ENCODE peak calls at places on chromosomes 12 and 14, in seven cellular contexts. M is neural progenitor cell, C is uterus, V is cardiac muscle cell, F is heart left ventricle, H is pancreas, Q is right atrium auricular region. Z is an unnamed sample. For H3K4me1, the result is how much of the 10 kb centered on the place peaks cover.

GRCh38 chr12:52655720-52656124 is 3.7 kb upstream of the KRT2 start:
- DNase-seq in M (no peak), C (no peak), V (no peak), F (no peak), H (no peak), Q (peak), Z (peak)

GRCh38 chr14:61319706-61320105 is 1.7 kb upstream of the PRKCH start:
- DNase-seq in M (no peak), C (no peak), V (no peak), F (no peak), H (no peak), Q (no peak), Z (no peak)

GRCh38 chr14:105525861-105526780 is at the start of gene TMEM121:
- DNase-seq in M (peak), C (no peak), V (no peak), F (no peak), H (no peak), Q (no peak), Z (no peak)

GRCh38 chr12:12803186-12803585 is 10.0 kb upstream of the DDX47 start:
- DNase-seq in M (no peak), C (peak), V (peak), F (no peak), H (peak), Q (peak), Z (peak)

GRCh38 chr14:103594265-103594664 is 31.5 kb downstream of the COA8 start:
- DNase-seq in M (peak), C (no peak), V (peak), F (no peak), H (peak), Q (no peak), Z (no peak)

GRCh38 chr14:98198385-98198784 is 1073.6 kb downstream of the BCL11B start:
- DNase-seq in M (no peak), C (no peak), V (no peak), F (no peak), H (no peak), Q (no peak), Z (no peak)

GRCh38 chr14:93937519-93937918 is 10.4 kb downstream of the FAM181A start:
- DNase-seq in M (no peak), C (no peak), V (no peak), F (no peak), H (no peak), Q (no peak), Z (no peak)

GRCh38 chr12:47017901-47018479 is 61.4 kb upstream of the PCED1B start:
- DNase-seq in M (no peak), C (no peak), V (no peak), F (no peak), H (no peak), Q (no peak), Z (no peak)

GRCh38 chr12:92064420-92064819 is 81.2 kb downstream of the BTG1 start:
- DNase-seq in M (no peak), C (no peak), V (no peak), F (no peak), H (peak), Q (no peak), Z (no peak)

GRCh38 chr14:98582276-98582675 is 689.7 kb downstream of the BCL11B start:
- DNase-seq in M (no peak), C (no peak), V (no peak), F (no peak), H (no peak), Q (no peak), Z (peak)

GRCh38 chr14:68473794-68474193 is 319.1 kb downstream of the ZFP36L1 start:
- DNase-seq in M (no peak), C (no peak), V (no peak), F (no peak), H (no peak), Q (no peak), Z (no peak)

GRCh38 chr14:66228267-66228970 is 257.8 kb upstream of the CCDC196 start:
- DNase-seq in M (no peak), C (no peak), V (peak), F (no peak), H (no peak), Q (no peak), Z (no peak)

GRCh38 chr14:101031186-101031585 is 127.7 kb upstream of the RTL1 start:
- DNase-seq in M (no peak), C (peak), V (no peak), F (peak), H (no peak), Q (no peak), Z (no peak)

GRCh38 chr12:58544281-58544680 is 376.0 kb downstream of the LRIG3 start:
- DNase-seq in M (no peak), C (no peak), V (no peak), F (no peak), H (no peak), Q (no peak), Z (no peak)

GRCh38 chr12:58537278-58537677 is 383.0 kb downstream of the LRIG3 start:
- DNase-seq in M (no peak), C (no peak), V (peak), F (no peak), H (no peak), Q (no peak), Z (no peak)

GRCh38 chr12:58539295-58539694 is 381.0 kb downstream of the LRIG3 start:
- DNase-seq in M (no peak), C (no peak), V (no peak), F (no peak), H (no peak), Q (no peak), Z (no peak)

GRCh38 chr12:58541300-58541690 is 379.0 kb downstream of the LRIG3 start:
- DNase-seq in M (no peak), C (no peak), V (peak), F (no peak), H (no peak), Q (no peak), Z (no peak)

GRCh38 chr12:58540480-58541299 is 379.6 kb downstream of the LRIG3 start:
- DNase-seq in M (peak), C (peak), V (peak), F (peak), H (peak), Q (peak), Z (peak)
- H3K4me1 ChIP-seq in M (under half), C (under half), V (under half), F (under half), H (under half), Q (under half), Z (under half)

GRCh38 chr12:115710104-115710564 is 567.4 kb downstream of the MED13L start:
- DNase-seq in M (no peak), C (peak), V (peak), F (no peak), H (peak), Q (peak), Z (no peak)
- TF ChIP-seq CTCF in M (no peak), C (no peak), V (no peak), F (no peak), H (no peak), Q (no peak), Z (no peak)

GRCh38 chr12:62764251-62764650 is 170.7 kb downstream of the PPM1H start:
- DNase-seq in M (no peak), C (no peak), V (no peak), F (no peak), H (no peak), Q (no peak), Z (no peak)
- H3K4me1 ChIP-seq in M (under half), C (under half), V (under half), F (under half), H (under half), Q (under half), Z (under half)

GRCh38 chr12:18556081-18556645 is 181.6 kb downstream of the PLCZ1 start:
- DNase-seq in M (no peak), C (no peak), V (no peak), F (no peak), H (no peak), Q (no peak), Z (no peak)

GRCh38 chr12:18549598-18549997 is 188.2 kb downstream of the PLCZ1 start:
- DNase-seq in M (peak), C (no peak), V (no peak), F (no peak), H (no peak), Q (no peak), Z (no peak)

GRCh38 chr12:18551703-18552102 is 186.1 kb downstream of the PLCZ1 start:
- DNase-seq in M (no peak), C (no peak), V (no peak), F (no peak), H (no peak), Q (no peak), Z (no peak)

DNA sequence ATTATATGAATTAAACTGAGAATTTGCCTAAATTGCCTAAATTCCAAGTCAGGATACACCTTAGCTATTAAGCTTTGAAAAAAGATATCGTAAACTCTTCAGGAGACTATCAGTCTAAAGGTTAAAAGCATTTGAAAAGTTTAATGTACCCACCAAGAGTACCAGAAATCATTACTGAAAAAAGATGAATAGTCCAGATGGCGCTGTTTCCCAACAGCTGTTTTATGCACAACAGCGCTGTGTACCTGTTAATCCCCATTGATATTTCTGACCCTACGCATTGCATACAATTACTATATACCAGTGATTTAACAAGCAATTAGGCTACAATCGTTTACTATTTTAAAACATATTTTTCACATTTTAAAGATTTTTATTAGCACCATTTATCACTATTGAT is 185.0 kb downstream of the PLCZ1 start:
- DNase-seq in M (peak), C (no peak), V (no peak), F (no peak), H (no peak), Q (no peak), Z (no peak)
- TF ChIP-seq CTCF in M (peak), C (no peak), V (no peak), F (peak), H (no peak), Q (peak), Z (no peak)

DNA sequence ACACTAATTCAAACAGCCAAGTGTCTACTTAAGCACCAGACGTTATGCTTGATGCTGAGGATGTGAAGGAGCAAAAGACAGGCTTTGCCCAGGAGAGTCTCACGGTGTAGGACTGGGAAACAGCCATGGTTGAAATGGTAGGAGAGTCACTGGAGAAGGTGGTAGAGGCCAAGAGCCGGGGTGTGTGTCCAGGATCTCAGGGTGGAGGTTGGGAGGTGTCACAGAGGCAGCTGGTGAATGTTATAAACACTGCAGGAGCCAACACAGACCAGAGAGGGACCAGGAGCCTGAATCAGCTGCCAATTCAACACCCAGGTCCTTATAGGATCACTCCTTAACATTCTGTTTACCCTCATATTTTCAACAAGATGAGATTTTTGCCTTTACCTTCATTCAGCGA is 7.5 kb downstream of the NID2 start:
- DNase-seq in M (no peak), C (no peak), V (peak), F (no peak), H (no peak), Q (no peak), Z (no peak)
- H3K4me1 ChIP-seq in M (under half), C (under half), V (half or more), F (half or more), H (under half), Q (under half), Z (under half)

DNA sequence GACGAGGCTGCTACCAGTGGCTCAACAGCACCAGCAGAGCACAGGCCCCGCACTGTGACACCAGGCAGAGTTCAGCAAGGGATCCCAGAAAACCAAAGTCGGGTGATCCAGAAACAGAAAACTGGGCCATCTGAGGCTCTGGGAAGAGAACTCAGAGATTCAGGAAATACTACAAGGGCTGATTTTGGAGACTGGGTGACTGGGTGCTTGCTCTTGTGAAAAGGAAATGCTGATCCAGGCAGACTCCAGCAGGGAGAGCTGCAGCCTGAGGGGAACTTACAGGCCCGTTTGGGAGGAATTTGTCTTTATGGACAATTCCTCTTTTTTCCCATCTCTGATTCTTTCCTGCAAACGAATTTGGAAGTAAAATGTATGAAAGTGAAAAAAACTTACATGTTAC is 28.2 kb downstream of the FOXN3 start:
- DNase-seq in M (peak), C (no peak), V (peak), F (no peak), H (no peak), Q (no peak), Z (no peak)
- TF ChIP-seq CTCF in M (peak), C (no peak), V (peak), F (peak), H (no peak), Q (peak), Z (no peak)

GRCh38 chr14:80663541-80663940 is 278.0 kb downstream of the CEP128 start:
- DNase-seq in M (no peak), C (no peak), V (no peak), F (no peak), H (no peak), Q (no peak), Z (no peak)
- H3K4me1 ChIP-seq in M (under half), C (under half), V (under half), F (under half), H (under half), Q (under half), Z (under half)

DNA sequence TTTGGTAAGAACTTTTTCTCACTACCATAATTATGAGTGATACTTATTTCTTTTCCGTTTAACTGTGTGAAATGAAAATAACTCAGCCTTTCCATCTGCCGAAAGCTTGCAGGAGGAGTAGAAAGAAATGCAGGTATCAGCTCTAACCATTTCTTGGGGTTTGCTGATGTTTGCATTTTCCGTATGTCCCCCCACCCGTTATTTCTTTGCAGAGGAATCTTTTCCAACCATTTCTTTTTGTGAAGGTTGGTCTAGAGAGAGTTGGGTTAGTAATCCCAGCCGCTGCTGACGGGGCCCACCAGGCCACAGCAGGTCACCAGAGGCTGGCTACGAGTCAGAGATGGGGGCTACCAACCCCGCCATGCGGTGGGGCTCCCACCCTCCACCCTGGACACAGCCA is 7.0 kb upstream of the PIWIL1 start:
- DNase-seq in M (no peak), C (no peak), V (no peak), F (no peak), H (no peak), Q (no peak), Z (no peak)
- TF ChIP-seq CTCF in M (no peak), C (no peak), V (no peak), F (no peak), H (no peak), Q (no peak), Z (no peak)